ENCODE peak calls at places on chromosomes 7 and 10, in four cellular contexts. One of them, this sample, is unnamed.

GRCh38 chr10:132516771-132517725 is 20.5 kb upstream of the INPP5A start:
- DNase-seq in dorsolateral prefrontal cortex: peak; percentile 39
- DNase-seq in Ammon's horn: peak; percentile 70
- DNase-seq in iris pigment epithelial cell: peak; percentile 85
- DNase-seq in this sample: peak; percentile 66

GRCh38 chr7:26930201-26930600 is 65.8 kb upstream of the SKAP2 start:
- DNase-seq in dorsolateral prefrontal cortex: no peak
- DNase-seq in Ammon's horn: peak; percentile 12
- DNase-seq in iris pigment epithelial cell: no peak
- DNase-seq in this sample: peak; percentile 37

GRCh38 chr7:47180268-47180826 is 401.6 kb downstream of the TNS3 start:
- DNase-seq in dorsolateral prefrontal cortex: no peak
- DNase-seq in Ammon's horn: peak; percentile 79
- DNase-seq in iris pigment epithelial cell: peak; percentile 70
- DNase-seq in this sample: peak; percentile 69

GRCh38 chr7:107854989-107855388 is 36.0 kb upstream of the DLD start:
- DNase-seq in dorsolateral prefrontal cortex: no peak
- DNase-seq in Ammon's horn: no peak
- DNase-seq in iris pigment epithelial cell: peak; percentile 33
- DNase-seq in this sample: no peak

GRCh38 chr7:106693659-106694353 is 32.8 kb upstream of the CCDC71L start:
- DNase-seq in dorsolateral prefrontal cortex: no peak
- DNase-seq in Ammon's horn: no peak
- DNase-seq in iris pigment epithelial cell: peak; percentile 49
- DNase-seq in this sample: no peak

GRCh38 chr7:120160166-120160565 is 112.8 kb upstream of the KCND2 start:
- DNase-seq in dorsolateral prefrontal cortex: no peak
- DNase-seq in Ammon's horn: no peak
- DNase-seq in iris pigment epithelial cell: no peak
- DNase-seq in this sample: no peak

GRCh38 chr7:37089972-37090371 is 358.7 kb downstream of the ELMO1 start:
- DNase-seq in dorsolateral prefrontal cortex: no peak
- DNase-seq in Ammon's horn: no peak
- DNase-seq in iris pigment epithelial cell: peak; percentile 23
- DNase-seq in this sample: no peak

GRCh38 chr7:106329408-106329807 is 44.6 kb upstream of the NAMPT start:
- DNase-seq in dorsolateral prefrontal cortex: no peak
- DNase-seq in Ammon's horn: no peak
- DNase-seq in iris pigment epithelial cell: peak; percentile 42
- DNase-seq in this sample: no peak

GRCh38 chr10:33005322-33006282 is 47.6 kb upstream of the ITGB1 start:
- DNase-seq in dorsolateral prefrontal cortex: peak; percentile 29
- DNase-seq in Ammon's horn: peak; percentile 48
- DNase-seq in iris pigment epithelial cell: peak; percentile 99
- DNase-seq in this sample: no peak

GRCh38 chr10:98357208-98357836 is 57.7 kb downstream of the PYROXD2 start:
- DNase-seq in dorsolateral prefrontal cortex: no peak
- DNase-seq in Ammon's horn: no peak
- DNase-seq in iris pigment epithelial cell: peak; percentile 25
- DNase-seq in this sample: no peak

GRCh38 chr10:23199768-23200511 is 7.8 kb downstream of the PTF1A start:
- DNase-seq in dorsolateral prefrontal cortex: no peak
- DNase-seq in Ammon's horn: no peak
- DNase-seq in iris pigment epithelial cell: no peak
- DNase-seq in this sample: no peak

GRCh38 chr10:93408788-93409187 is 73.3 kb downstream of the MYOF start:
- DNase-seq in dorsolateral prefrontal cortex: no peak
- DNase-seq in Ammon's horn: no peak
- DNase-seq in iris pigment epithelial cell: no peak
- DNase-seq in this sample: no peak

GRCh38 chr7:44284881-44285541 is 40.4 kb downstream of the CAMK2B start:
- DNase-seq in dorsolateral prefrontal cortex: peak; percentile 15
- DNase-seq in Ammon's horn: no peak
- DNase-seq in iris pigment epithelial cell: no peak
- DNase-seq in this sample: no peak

GRCh38 chr7:30200591-30200990 is 65.8 kb downstream of the MTURN start:
- DNase-seq in dorsolateral prefrontal cortex: no peak
- DNase-seq in Ammon's horn: no peak
- DNase-seq in iris pigment epithelial cell: no peak
- DNase-seq in this sample: no peak

GRCh38 chr7:149261321-149261828 is 621 bp upstream of the ZNF783 start:
- DNase-seq in dorsolateral prefrontal cortex: no peak
- DNase-seq in Ammon's horn: peak; percentile 18
- DNase-seq in iris pigment epithelial cell: peak; percentile 63
- DNase-seq in this sample: peak; percentile 45